ENCODE peak calls at places on chromosomes 6 and 20, in seven cellular contexts. S is stimulated activated CD8-positive, alpha-beta memory T cell treated with anti-CD3 and anti-CD28 coated beads, Interleukin-4, amount 100 ng/mL, for 24 hours; L is left colon; K is NCI-H774; Q is psoas muscle; F is ovary; G is CD4-positive, alpha-beta memory T cell. Z is an unnamed sample.

GRCh38 chr20:60863548-60863947 is 388.5 kb upstream of the CDH4 start:
- DNase-seq in S (no peak), L (no peak), K (no peak), Q (no peak), F (no peak), G (no peak), Z (no peak)

GRCh38 chr6:54204921-54205511 is 93.8 kb downstream of the MLIP start:
- DNase-seq in S (no peak), L (no peak), K (no peak), Q (no peak), F (no peak), G (no peak), Z (no peak)

GRCh38 chr6:15817100-15817499 is 154.3 kb upstream of the DTNBP1 start:
- DNase-seq in S (no peak), L (no peak), K (no peak), Q (no peak), F (no peak), G (no peak), Z (no peak)

GRCh38 chr6:83371428-83371827 is 59.4 kb downstream of the ME1 start:
- DNase-seq in S (no peak), L (no peak), K (no peak), Q (no peak), F (no peak), G (no peak), Z (no peak)

GRCh38 chr20:10665791-10666190 is 8.0 kb downstream of the JAG1 start:
- DNase-seq in S (no peak), L (no peak), K (no peak), Q (no peak), F (no peak), G (no peak), Z (no peak)

GRCh38 chr6:169239181-169239580 is 14.5 kb downstream of the THBS2 start:
- DNase-seq in S (no peak), L (no peak), K (no peak), Q (no peak), F (no peak), G (no peak), Z (no peak)

GRCh38 chr6:136334853-136335252 is 45.2 kb upstream of the BCLAF1 start:
- DNase-seq in S (peak; percentile 2), L (no peak), K (no peak), Q (no peak), F (no peak), G (no peak), Z (no peak)

GRCh38 chr6:14876778-14877613 is 368.9 kb upstream of the JARID2 start:
- DNase-seq in S (no peak), L (no peak), K (no peak), Q (no peak), F (no peak), G (peak; percentile 70), Z (no peak)

GRCh38 chr6:145086197-145086596 is 649.1 kb downstream of the EPM2A start:
- DNase-seq in S (no peak), L (no peak), K (no peak), Q (no peak), F (no peak), G (no peak), Z (no peak)

GRCh38 chr20:63544958-63545516 is 2.5 kb downstream of the SRMS start:
- DNase-seq in S (no peak), L (peak; percentile 94), K (no peak), Q (no peak), F (no peak), G (no peak), Z (peak; percentile 84)

GRCh38 chr6:51986864-51987263 is 100.5 kb downstream of the PKHD1 start:
- DNase-seq in S (no peak), L (no peak), K (no peak), Q (no peak), F (no peak), G (no peak), Z (no peak)

GRCh38 chr6:55239099-55239498 is 64.8 kb downstream of the HCRTR2 start:
- DNase-seq in S (no peak), L (no peak), K (no peak), Q (no peak), F (no peak), G (no peak), Z (no peak)

GRCh38 chr6:133595076-133595868 is 293.6 kb upstream of the TCF21 start:
- DNase-seq in S (no peak), L (no peak), K (peak; percentile 26), Q (no peak), F (no peak), G (no peak), Z (peak; percentile 4)

GRCh38 chr6:42047220-42047590 is 3.1 kb upstream of the TAF8 start:
- DNase-seq in S (no peak), L (no peak), K (no peak), Q (no peak), F (no peak), G (no peak), Z (no peak)

GRCh38 chr6:105794263-105794662 is 291.9 kb upstream of the PRDM1 start:
- DNase-seq in S (no peak), L (peak; percentile 64), K (no peak), Q (peak; percentile 70), F (peak; percentile 64), G (no peak), Z (peak; percentile 62)

GRCh38 chr20:52493177-52493711 is 301.7 kb upstream of the ZFP64 start:
- DNase-seq in S (no peak), L (no peak), K (peak; percentile 84), Q (no peak), F (no peak), G (no peak), Z (no peak)

GRCh38 chr20:34558320-34559202 is at the start of gene MAP1LC3A:
- DNase-seq in S (peak; percentile 87), L (peak; percentile 95), K (peak; percentile 46), Q (peak; percentile 95), F (peak; percentile 98), G (peak; percentile 96), Z (peak; percentile 95)

GRCh38 chr20:53764416-53764800 is 170.8 kb upstream of the ZNF217 start:
- DNase-seq in S (no peak), L (no peak), K (no peak), Q (no peak), F (no peak), G (no peak), Z (no peak)

GRCh38 chr6:97440590-97441176 is 157.7 kb upstream of the MMS22L start:
- DNase-seq in S (no peak), L (no peak), K (peak; percentile 62), Q (no peak), F (no peak), G (no peak), Z (no peak)

GRCh38 chr6:2197177-2197671 is 48.2 kb downstream of the GMDS start:
- DNase-seq in S (no peak), L (no peak), K (no peak), Q (peak; percentile 30), F (no peak), G (no peak), Z (no peak)

GRCh38 chr6:11494786-11495564 is 42.6 kb upstream of the TMEM170B start:
- DNase-seq in S (no peak), L (no peak), K (no peak), Q (no peak), F (no peak), G (no peak), Z (no peak)

GRCh38 chr20:20594171-20594530 is 118.3 kb downstream of the RALGAPA2 start:
- DNase-seq in S (no peak), L (no peak), K (no peak), Q (no peak), F (no peak), G (no peak), Z (no peak)

GRCh38 chr6:21597706-21598273 is 4.2 kb downstream of the SOX4 start:
- DNase-seq in S (no peak), L (no peak), K (no peak), Q (no peak), F (no peak), G (no peak), Z (no peak)

GRCh38 chr6:128492386-128492785 is 28.0 kb downstream of the PTPRK start:
- DNase-seq in S (no peak), L (no peak), K (peak; percentile 72), Q (no peak), F (no peak), G (no peak), Z (no peak)

GRCh38 chr6:70166088-70166958 is 136.6 kb downstream of the COL9A1 start:
- DNase-seq in S (no peak), L (no peak), K (peak; percentile 63), Q (peak; percentile 28), F (no peak), G (no peak), Z (peak; percentile 66)

GRCh38 chr6:160978141-160978926 is 13.2 kb upstream of the MAP3K4 start:
- DNase-seq in S (no peak), L (no peak), K (no peak), Q (no peak), F (no peak), G (no peak), Z (no peak)

GRCh38 chr6:3458706-3459421 is 2.0 kb upstream of the SLC22A23 start:
- DNase-seq in S (no peak), L (no peak), K (no peak), Q (no peak), F (no peak), G (no peak), Z (no peak)

GRCh38 chr6:90739339-90739738 is 152.5 kb upstream of the MAP3K7 start:
- DNase-seq in S (no peak), L (no peak), K (no peak), Q (no peak), F (no peak), G (peak; percentile 27), Z (no peak)

GRCh38 chr6:104349191-104349590 is 510.5 kb downstream of the HACE1 start:
- DNase-seq in S (no peak), L (no peak), K (no peak), Q (no peak), F (no peak), G (no peak), Z (no peak)

GRCh38 chr20:8722277-8722928 is 346.5 kb upstream of the PLCB4 start:
- DNase-seq in S (no peak), L (no peak), K (peak; percentile 56), Q (no peak), F (no peak), G (peak; percentile 39), Z (no peak)

GRCh38 chr6:39403304-39403703 is 80.8 kb upstream of the KCNK16 start:
- DNase-seq in S (no peak), L (no peak), K (no peak), Q (no peak), F (no peak), G (no peak), Z (no peak)

GRCh38 chr6:164099535-164099982 is 685.0 kb downstream of the QKI start:
- DNase-seq in S (no peak), L (no peak), K (no peak), Q (no peak), F (no peak), G (no peak), Z (no peak)

GRCh38 chr6:33590531-33591198 is 10.6 kb upstream of the BAK1 start:
- DNase-seq in S (no peak), L (peak; percentile 80), K (no peak), Q (no peak), F (peak; percentile 64), G (no peak), Z (peak; percentile 81)

GRCh38 chr20:3165473-3166337 is 6.0 kb upstream of the FASTKD5 start:
- DNase-seq in S (no peak), L (no peak), K (no peak), Q (peak; percentile 57), F (peak; percentile 78), G (no peak), Z (peak; percentile 49)

GRCh38 chr6:160428069-160428430 is 79.9 kb downstream of the SLC22A3 start:
- DNase-seq in S (no peak), L (no peak), K (no peak), Q (peak; percentile 34), F (peak; percentile 90), G (no peak), Z (no peak)

GRCh38 chr20:3092611-3093379 is 8.3 kb upstream of the AVP start:
- DNase-seq in S (peak; percentile 20), L (no peak), K (no peak), Q (peak; percentile 36), F (no peak), G (peak; percentile 54), Z (no peak)

GRCh38 chr6:984031-984430 is 291.1 kb upstream of the EXOC2 start:
- DNase-seq in S (no peak), L (no peak), K (no peak), Q (no peak), F (no peak), G (no peak), Z (no peak)